ENCODE peak calls at places on chromosomes 7 and 10, in four cellular contexts. I is cardiac muscle cell, Y is EH, A is cardiac fibroblast. P is an unnamed sample.

GRCh38 chr10:118585794-118586193 is 9.7 kb downstream of the PRLHR start:
- DNase-seq in Y (no peak), A (peak; percentile 58), I (peak; percentile 60), P (no peak)

GRCh38 chr7:30910369-30911073 is 1.1 kb upstream of the AQP1 start:
- DNase-seq in I (no peak), A (no peak), Y (no peak), P (no peak)

GRCh38 chr7:128910569-128910945 is at the start of gene KCP:
- DNase-seq in I (no peak), A (no peak), Y (no peak), P (no peak)

GRCh38 chr7:77791956-77792355 is 6.3 kb downstream of the TMEM60 start:
- DNase-seq in I (no peak), A (no peak), Y (no peak), P (no peak)

GRCh38 chr7:30163231-30163894 is 28.6 kb downstream of the MTURN start:
- DNase-seq in A (no peak), Y (no peak), I (no peak), P (no peak)

GRCh38 chr10:93813507-93814465 is 56.0 kb downstream of the LGI1 start:
- DNase-seq in I (peak; percentile 48), A (peak; percentile 51), Y (peak; percentile 66), P (peak; percentile 34)

GRCh38 chr10:60951272-60951724 is 7.3 kb upstream of the RHOBTB1 start:
- DNase-seq in A (no peak), I (no peak), Y (peak; percentile 1), P (no peak)

GRCh38 chr7:119783799-119784198 is 489.2 kb upstream of the KCND2 start:
- DNase-seq in A (peak; percentile 69), I (peak; percentile 68), Y (no peak), P (no peak)

GRCh38 chr7:96308253-96308949 is 13.5 kb downstream of the SLC25A13 start:
- DNase-seq in A (no peak), I (no peak), Y (no peak), P (no peak)

P was measured in AG10803.